ENCODE peak calls at places on chromosomes 4 and X, in four cellular contexts. S is cardiac muscle cell, D is tibial nerve, W is pancreas. O is an unnamed sample.
A peak's percentile ranks its signal among the peaks of the same experiment; 100 is the strongest.

GRCh38 chr4:141541851-141542250 is 94.5 kb upstream of the IL15 start:
- DNase-seq in W (no peak), D (no peak), S (peak; percentile 48), O (no peak)

GRCh38 chr4:86894465-86894864 is 2.2 kb upstream of the C4orf36 start:
- DNase-seq in W (no peak), D (no peak), S (no peak), O (no peak)

GRCh38 chrX:1491851-1492349 is 39.2 kb upstream of the ASMTL start:
- DNase-seq in S (peak; percentile 20), D (no peak), W (no peak), O (peak; percentile 87)

GRCh38 chrX:283115-283845 is 2.1 kb downstream of the PLCXD1 start:
- DNase-seq in S (peak; percentile 90), W (peak; percentile 88), D (peak; percentile 83), O (peak; percentile 86)

GRCh38 chr4:42710761-42711160 is 53.9 kb upstream of the ATP8A1 start:
- DNase-seq in W (no peak), S (no peak), D (no peak), O (no peak)

GRCh38 chr4:160038560-160038959 is 935.7 kb downstream of the RAPGEF2 start:
- DNase-seq in D (no peak), S (no peak), W (no peak), O (no peak)

GRCh38 chrX:154317391-154318000 is 21.9 kb downstream of the TKTL1 start:
- DNase-seq in W (peak; percentile 23), S (peak; percentile 53), D (no peak), O (no peak)

GRCh38 chr4:18110099-18110498 is 88.5 kb upstream of the LCORL start:
- DNase-seq in W (no peak), D (no peak), S (no peak), O (no peak)

GRCh38 chrX:96689951-96690350 is 5.3 kb downstream of the DIAPH2 start:
- DNase-seq in W (no peak), S (no peak), D (no peak), O (no peak)

GRCh38 chr4:1170156-1170804 is 2.1 kb downstream of the SPON2 start:
- DNase-seq in S (no peak), D (no peak), W (no peak), O (no peak)

GRCh38 chrX:2261838-2262678 is 238.7 kb downstream of the DHRSX start:
- DNase-seq in S (no peak), W (no peak), D (no peak), O (no peak)

GRCh38 chr4:178681871-178682270 is 1239.6 kb upstream of the AGA start:
- DNase-seq in S (no peak), D (no peak), W (no peak), O (no peak)

GRCh38 chr4:37780444-37781133 is 45.9 kb upstream of the PGM2 start:
- DNase-seq in S (peak; percentile 58), D (no peak), W (no peak), O (no peak)

GRCh38 chr4:23348789-23349498 is 540.9 kb downstream of the PPARGC1A start:
- DNase-seq in S (no peak), D (no peak), W (no peak), O (no peak)

GRCh38 chr4:84968936-84969335 is 2.4 kb upstream of the WDFY3 start:
- DNase-seq in D (no peak), W (no peak), S (no peak), O (no peak)

GRCh38 chrX:68254738-68255645 is 178.3 kb downstream of the OPHN1 start:
- DNase-seq in D (no peak), W (no peak), S (no peak), O (no peak)

GRCh38 chr4:177119021-177119461 is 190.6 kb upstream of the NEIL3 start:
- DNase-seq in S (peak; percentile 65), D (no peak), W (no peak), O (no peak)

GRCh38 chr4:150039790-150040189 is 38.5 kb upstream of the DCLK2 start:
- DNase-seq in D (no peak), S (no peak), W (no peak), O (no peak)

GRCh38 chr4:130468340-130468739 is 1372.4 kb downstream of the C4orf33 start:
- DNase-seq in S (no peak), W (no peak), D (no peak), O (no peak)

GRCh38 chrX:65706041-65706828 is 38.8 kb downstream of the MSN start:
- DNase-seq in D (no peak), S (peak; percentile 75), W (peak; percentile 30), O (no peak)

GRCh38 chrX:129737921-129738320 is 858 bp upstream of the XPNPEP2 start:
- DNase-seq in D (no peak), S (peak; percentile 44), W (no peak), O (no peak)
- H3K27me3 ChIP-seq in D (no peaks in the 10 kb centered on the region), S (no peaks in the 10 kb centered on the region), W (no peaks in the 10 kb centered on the region), O (no peaks in the 10 kb centered on the region)

DNA sequence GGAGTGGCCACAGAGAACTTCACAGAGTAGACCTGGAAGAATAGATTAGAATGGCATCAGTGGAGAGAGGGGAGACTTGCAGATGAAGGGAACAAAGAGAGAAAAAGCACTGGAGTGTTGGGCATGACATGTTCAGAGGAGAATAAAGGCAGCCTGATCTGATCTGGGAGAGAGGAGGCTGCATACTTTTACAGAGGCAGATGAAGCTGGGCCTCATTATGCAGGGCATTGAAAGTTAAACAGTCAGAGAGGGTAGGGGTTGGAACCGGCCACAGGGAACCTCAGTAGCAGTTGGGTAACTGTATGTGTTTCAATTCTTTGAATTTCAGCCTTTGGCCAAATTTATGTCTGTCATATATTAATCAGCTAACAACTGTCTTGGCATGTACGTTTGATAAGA is 61.2 kb downstream of the SH3BGRL start:
- DNase-seq in S (no peak), D (no peak), W (no peak), O (no peak)
- TF ChIP-seq CTCF in S (no peak), D (no peak), W (no peak), O (no peak)

GRCh38 chr4:4869380-4869723 is 9.9 kb downstream of the MSX1 start:
- DNase-seq in S (no peak), W (no peak), D (no peak), O (no peak)

GRCh38 chr4:4871267-4872147 is 12.0 kb downstream of the MSX1 start:
- DNase-seq in D (no peak), S (no peak), W (no peak), O (no peak)

GRCh38 chr4:4872148-4872903 is 12.9 kb downstream of the MSX1 start:
- DNase-seq in D (no peak), W (no peak), S (no peak), O (no peak)

GRCh38 chr4:4869731-4870483 is 10.4 kb downstream of the MSX1 start:
- DNase-seq in D (no peak), W (no peak), S (no peak), O (no peak)

GRCh38 chr4:4870493-4871266 is 11.2 kb downstream of the MSX1 start:
- DNase-seq in W (no peak), S (no peak), D (no peak), O (no peak)
- H3K27me3 ChIP-seq in W (no peaks in the 10 kb centered on the region), S (peaks cover 100% of the 10 kb centered on the region), D (no peaks in the 10 kb centered on the region), O (peaks cover 18% of the 10 kb centered on the region)

DNA sequence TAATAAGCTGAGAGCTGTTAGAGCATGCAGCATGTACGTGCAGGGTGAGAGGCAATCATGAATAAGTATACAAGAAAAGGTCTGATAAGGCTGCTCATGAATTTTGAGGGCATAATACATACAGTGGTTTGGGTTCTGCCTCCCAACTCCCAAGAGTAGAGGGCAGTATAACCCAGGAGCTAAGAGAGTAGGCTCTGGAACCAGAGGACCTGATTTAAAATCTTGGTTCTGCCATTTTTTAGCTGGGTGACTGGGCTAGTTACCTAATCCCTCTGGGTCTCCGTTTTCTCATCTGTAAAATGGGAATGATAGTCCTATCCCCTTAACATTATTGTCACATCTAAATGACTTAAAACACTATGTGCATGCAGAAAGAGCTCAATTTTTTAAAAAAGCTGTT is 85.3 kb downstream of the LNX1 start:
- DNase-seq in S (peak; percentile 43), D (no peak), W (no peak), O (no peak)
- TF ChIP-seq CTCF in S (peak; percentile 22), D (no peak), W (no peak), O (peak; percentile 26)

GRCh38 chrX:41086627-41086932 is 1.3 kb downstream of the USP9X start:
- DNase-seq in W (no peak), S (no peak), D (peak; percentile 12), O (no peak)
- H3K27me3 ChIP-seq in W (no peaks in the 10 kb centered on the region), S (no peaks in the 10 kb centered on the region), D (no peaks in the 10 kb centered on the region), O (no peaks in the 10 kb centered on the region)

GRCh38 chr4:118005883-118006282 is 28.4 kb upstream of the NDST3 start:
- DNase-seq in S (no peak), D (no peak), W (no peak), O (no peak)
- TF ChIP-seq CTCF in S (no peak), D (no peak), W (no peak), O (no peak)

GRCh38 chr4:158766419-158767044 is 2.3 kb upstream of the FNIP2 start:
- DNase-seq in S (no peak), D (no peak), W (no peak), O (no peak)
- H3K27me3 ChIP-seq in S (no peaks in the 10 kb centered on the region), D (no peaks in the 10 kb centered on the region), W (no peaks in the 10 kb centered on the region), O (peaks cover 2% of the 10 kb centered on the region)